ENCODE peak calls at places on chromosomes 4 and X, in ten cellular contexts. One of them, this sample, is unnamed.

GRCh38 chrX:33725556-33726232 is 406.4 kb downstream of the FAM47A start:
- DNase-seq in fibroblast of the aortic adventitia: no peak
- DNase-seq in stomach: no peak
- DNase-seq in fibroblast of lung: peak
- DNase-seq in Caco-2: no peak
- DNase-seq in BJ: no peak
- DNase-seq in tibial artery: no peak
- DNase-seq in left ventricle myocardium inferior: no peak
- DNase-seq in lower leg skin: no peak
- DNase-seq in fibroblast of mammary gland: no peak
- DNase-seq in this sample: no peak

GRCh38 chr4:156894234-156894633 is 77.4 kb downstream of the PDGFC start:
- DNase-seq in BJ: no peak
- DNase-seq in fibroblast of mammary gland: no peak
- DNase-seq in fibroblast of lung: no peak
- DNase-seq in left ventricle myocardium inferior: no peak
- DNase-seq in fibroblast of the aortic adventitia: no peak
- DNase-seq in Caco-2: no peak
- DNase-seq in lower leg skin: no peak
- DNase-seq in tibial artery: no peak
- DNase-seq in stomach: no peak
- DNase-seq in this sample: no peak

GRCh38 chr4:121053601-121054143 is 18.7 kb downstream of the NDNF start:
- DNase-seq in fibroblast of the aortic adventitia: peak
- DNase-seq in stomach: no peak
- DNase-seq in fibroblast of lung: no peak
- DNase-seq in lower leg skin: no peak
- DNase-seq in Caco-2: no peak
- DNase-seq in left ventricle myocardium inferior: peak
- DNase-seq in fibroblast of mammary gland: peak
- DNase-seq in BJ: peak
- DNase-seq in tibial artery: no peak
- DNase-seq in this sample: peak

GRCh38 chr4:38313999-38314561 is 349.9 kb upstream of the KLF3 start:
- DNase-seq in BJ: no peak
- DNase-seq in fibroblast of mammary gland: peak
- DNase-seq in fibroblast of lung: peak
- DNase-seq in stomach: no peak
- DNase-seq in tibial artery: no peak
- DNase-seq in lower leg skin: no peak
- DNase-seq in fibroblast of the aortic adventitia: peak
- DNase-seq in Caco-2: no peak
- DNase-seq in left ventricle myocardium inferior: no peak
- DNase-seq in this sample: peak

GRCh38 chrX:124344246-124344645 is 2.1 kb upstream of the SH2D1A start:
- DNase-seq in tibial artery: no peak
- DNase-seq in left ventricle myocardium inferior: no peak
- DNase-seq in lower leg skin: no peak
- DNase-seq in stomach: no peak
- DNase-seq in Caco-2: no peak
- DNase-seq in BJ: no peak
- DNase-seq in fibroblast of mammary gland: no peak
- DNase-seq in fibroblast of lung: no peak
- DNase-seq in fibroblast of the aortic adventitia: no peak
- DNase-seq in this sample: no peak

GRCh38 chr4:1720163-1720983 is 750 bp downstream of the TMEM129 start:
- DNase-seq in stomach: peak
- DNase-seq in tibial artery: no peak
- DNase-seq in Caco-2: peak
- DNase-seq in BJ: no peak
- DNase-seq in left ventricle myocardium inferior: peak
- DNase-seq in lower leg skin: no peak
- DNase-seq in fibroblast of mammary gland: peak
- DNase-seq in fibroblast of lung: peak
- DNase-seq in fibroblast of the aortic adventitia: peak
- DNase-seq in this sample: no peak

GRCh38 chr4:87498446-87498900 is 30.7 kb downstream of the SPARCL1 start:
- DNase-seq in fibroblast of lung: peak
- DNase-seq in BJ: peak
- DNase-seq in tibial artery: no peak
- DNase-seq in left ventricle myocardium inferior: no peak
- DNase-seq in stomach: no peak
- DNase-seq in Caco-2: no peak
- DNase-seq in lower leg skin: no peak
- DNase-seq in fibroblast of the aortic adventitia: peak
- DNase-seq in fibroblast of mammary gland: peak
- DNase-seq in this sample: no peak

GRCh38 chr4:125526420-125526819 is 211.7 kb downstream of the FAT4 start:
- DNase-seq in BJ: no peak
- DNase-seq in Caco-2: no peak
- DNase-seq in fibroblast of mammary gland: peak
- DNase-seq in left ventricle myocardium inferior: no peak
- DNase-seq in fibroblast of lung: no peak
- DNase-seq in fibroblast of the aortic adventitia: no peak
- DNase-seq in stomach: no peak
- DNase-seq in lower leg skin: no peak
- DNase-seq in tibial artery: no peak
- DNase-seq in this sample: no peak

GRCh38 chr4:2796261-2797187 is 3.6 kb downstream of the SH3BP2 start:
- DNase-seq in tibial artery: peak
- DNase-seq in Caco-2: no peak
- DNase-seq in stomach: peak
- DNase-seq in left ventricle myocardium inferior: no peak
- DNase-seq in lower leg skin: peak
- DNase-seq in fibroblast of the aortic adventitia: peak
- DNase-seq in fibroblast of mammary gland: no peak
- DNase-seq in fibroblast of lung: peak
- DNase-seq in BJ: peak
- DNase-seq in this sample: peak

GRCh38 chr4:13875160-13875559 is 247.6 kb upstream of the BOD1L1 start:
- DNase-seq in stomach: no peak
- DNase-seq in fibroblast of lung: no peak
- DNase-seq in BJ: no peak
- DNase-seq in lower leg skin: no peak
- DNase-seq in tibial artery: no peak
- DNase-seq in left ventricle myocardium inferior: no peak
- DNase-seq in Caco-2: no peak
- DNase-seq in fibroblast of the aortic adventitia: no peak
- DNase-seq in fibroblast of mammary gland: no peak
- DNase-seq in this sample: no peak

GRCh38 chr4:102610476-102610875 is 109.3 kb downstream of the NFKB1 start:
- DNase-seq in Caco-2: no peak
- DNase-seq in BJ: no peak
- DNase-seq in fibroblast of the aortic adventitia: no peak
- DNase-seq in fibroblast of mammary gland: no peak
- DNase-seq in tibial artery: no peak
- DNase-seq in lower leg skin: no peak
- DNase-seq in fibroblast of lung: no peak
- DNase-seq in left ventricle myocardium inferior: no peak
- DNase-seq in stomach: no peak
- DNase-seq in this sample: no peak

GRCh38 chr4:80918004-80918403 is 112.5 kb upstream of the BMP3 start:
- DNase-seq in left ventricle myocardium inferior: no peak
- DNase-seq in fibroblast of mammary gland: peak
- DNase-seq in stomach: no peak
- DNase-seq in tibial artery: no peak
- DNase-seq in fibroblast of the aortic adventitia: peak
- DNase-seq in BJ: no peak
- DNase-seq in lower leg skin: no peak
- DNase-seq in fibroblast of lung: peak
- DNase-seq in Caco-2: no peak
- DNase-seq in this sample: no peak

GRCh38 chr4:129143359-129143758 is 47.4 kb downstream of the C4orf33 start:
- DNase-seq in Caco-2: no peak
- DNase-seq in fibroblast of mammary gland: no peak
- DNase-seq in fibroblast of the aortic adventitia: no peak
- DNase-seq in stomach: no peak
- DNase-seq in tibial artery: no peak
- DNase-seq in fibroblast of lung: no peak
- DNase-seq in BJ: no peak
- DNase-seq in lower leg skin: no peak
- DNase-seq in left ventricle myocardium inferior: no peak
- DNase-seq in this sample: no peak

GRCh38 chr4:153809916-153810810 is 21.3 kb upstream of the SFRP2 start:
- DNase-seq in lower leg skin: no peak
- DNase-seq in Caco-2: no peak
- DNase-seq in fibroblast of lung: no peak
- DNase-seq in fibroblast of mammary gland: no peak
- DNase-seq in stomach: no peak
- DNase-seq in tibial artery: no peak
- DNase-seq in BJ: no peak
- DNase-seq in fibroblast of the aortic adventitia: no peak
- DNase-seq in left ventricle myocardium inferior: no peak
- DNase-seq in this sample: no peak

GRCh38 chrX:16445166-16445752 is 204.7 kb upstream of the S100G start:
- DNase-seq in tibial artery: no peak
- DNase-seq in stomach: peak
- DNase-seq in fibroblast of the aortic adventitia: peak
- DNase-seq in lower leg skin: no peak
- DNase-seq in left ventricle myocardium inferior: no peak
- DNase-seq in BJ: no peak
- DNase-seq in fibroblast of mammary gland: peak
- DNase-seq in fibroblast of lung: peak
- DNase-seq in Caco-2: peak
- DNase-seq in this sample: no peak

GRCh38 chr4:59630235-59630634 is 1569.9 kb upstream of the ADGRL3 start:
- DNase-seq in stomach: no peak
- DNase-seq in Caco-2: no peak
- DNase-seq in tibial artery: no peak
- DNase-seq in fibroblast of mammary gland: no peak
- DNase-seq in lower leg skin: no peak
- DNase-seq in fibroblast of lung: no peak
- DNase-seq in left ventricle myocardium inferior: no peak
- DNase-seq in BJ: no peak
- DNase-seq in fibroblast of the aortic adventitia: no peak
- DNase-seq in this sample: no peak

GRCh38 chr4:7763788-7764187 is 175.9 kb downstream of the AFAP1 start:
- DNase-seq in tibial artery: no peak
- DNase-seq in BJ: no peak
- DNase-seq in left ventricle myocardium inferior: no peak
- DNase-seq in fibroblast of lung: peak
- DNase-seq in Caco-2: no peak
- DNase-seq in fibroblast of mammary gland: peak
- DNase-seq in lower leg skin: no peak
- DNase-seq in stomach: no peak
- DNase-seq in fibroblast of the aortic adventitia: no peak
- DNase-seq in this sample: no peak

GRCh38 chr4:175456131-175456530 is 355.9 kb downstream of the GPM6A start:
- DNase-seq in left ventricle myocardium inferior: no peak
- DNase-seq in fibroblast of mammary gland: peak
- DNase-seq in fibroblast of the aortic adventitia: no peak
- DNase-seq in stomach: no peak
- DNase-seq in lower leg skin: no peak
- DNase-seq in tibial artery: no peak
- DNase-seq in Caco-2: no peak
- DNase-seq in fibroblast of lung: no peak
- DNase-seq in BJ: no peak
- DNase-seq in this sample: no peak

GRCh38 chr4:40150932-40151331 is 45.9 kb upstream of the RHOH start:
- DNase-seq in fibroblast of lung: no peak
- DNase-seq in tibial artery: no peak
- DNase-seq in fibroblast of mammary gland: no peak
- DNase-seq in stomach: no peak
- DNase-seq in BJ: no peak
- DNase-seq in lower leg skin: no peak
- DNase-seq in left ventricle myocardium inferior: no peak
- DNase-seq in fibroblast of the aortic adventitia: no peak
- DNase-seq in Caco-2: no peak
- DNase-seq in this sample: no peak

GRCh38 chrX:69884210-69884609 is 165.5 kb downstream of the AWAT2 start:
- DNase-seq in tibial artery: no peak
- DNase-seq in fibroblast of lung: no peak
- DNase-seq in lower leg skin: no peak
- DNase-seq in fibroblast of the aortic adventitia: no peak
- DNase-seq in Caco-2: no peak
- DNase-seq in BJ: no peak
- DNase-seq in left ventricle myocardium inferior: no peak
- DNase-seq in stomach: no peak
- DNase-seq in fibroblast of mammary gland: no peak
- DNase-seq in this sample: no peak

GRCh38 chr4:54227261-54228063 is 1.6 kb upstream of the PDGFRA start:
- DNase-seq in Caco-2: peak
- DNase-seq in BJ: no peak
- DNase-seq in left ventricle myocardium inferior: no peak
- DNase-seq in fibroblast of lung: peak
- DNase-seq in fibroblast of mammary gland: peak
- DNase-seq in lower leg skin: peak
- DNase-seq in fibroblast of the aortic adventitia: peak
- DNase-seq in stomach: no peak
- DNase-seq in tibial artery: peak
- DNase-seq in this sample: peak
- H3K4me3 ChIP-seq in Caco-2: peak
- H3K4me3 ChIP-seq in BJ: peak
- H3K4me3 ChIP-seq in left ventricle myocardium inferior: peak
- H3K4me3 ChIP-seq in fibroblast of lung: peak
- H3K4me3 ChIP-seq in fibroblast of mammary gland: peak
- H3K4me3 ChIP-seq in lower leg skin: no peak
- H3K4me3 ChIP-seq in fibroblast of the aortic adventitia: peak
- H3K4me3 ChIP-seq in stomach: peak
- H3K4me3 ChIP-seq in tibial artery: peak
- H3K4me3 ChIP-seq in this sample: peak

GRCh38 chr4:56435001-56435747 is at the start of gene PPAT:
- DNase-seq in tibial artery: peak
- DNase-seq in BJ: peak
- DNase-seq in Caco-2: peak
- DNase-seq in lower leg skin: peak
- DNase-seq in fibroblast of lung: peak
- DNase-seq in fibroblast of the aortic adventitia: peak
- DNase-seq in left ventricle myocardium inferior: peak
- DNase-seq in stomach: peak
- DNase-seq in fibroblast of mammary gland: peak
- DNase-seq in this sample: peak
- TF ChIP-seq CTCF in tibial artery: peak
- TF ChIP-seq CTCF in BJ: peak
- TF ChIP-seq CTCF in Caco-2: peak
- TF ChIP-seq CTCF in lower leg skin: no peak
- TF ChIP-seq CTCF in fibroblast of lung: peak
- TF ChIP-seq CTCF in fibroblast of the aortic adventitia: peak
- TF ChIP-seq CTCF in left ventricle myocardium inferior: peak
- TF ChIP-seq CTCF in stomach: no peak
- TF ChIP-seq CTCF in fibroblast of mammary gland: no peak
- TF ChIP-seq CTCF in this sample: peak

GRCh38 chr4:560061-560460 is 16.0 kb downstream of the TMEM271 start:
- DNase-seq in fibroblast of mammary gland: no peak
- DNase-seq in left ventricle myocardium inferior: no peak
- DNase-seq in fibroblast of the aortic adventitia: no peak
- DNase-seq in BJ: no peak
- DNase-seq in Caco-2: no peak
- DNase-seq in lower leg skin: no peak
- DNase-seq in tibial artery: no peak
- DNase-seq in stomach: no peak
- DNase-seq in fibroblast of lung: no peak
- DNase-seq in this sample: no peak
- H3K4me3 ChIP-seq in fibroblast of mammary gland: no peak
- H3K4me3 ChIP-seq in left ventricle myocardium inferior: no peak
- H3K4me3 ChIP-seq in fibroblast of the aortic adventitia: no peak
- H3K4me3 ChIP-seq in BJ: no peak
- H3K4me3 ChIP-seq in Caco-2: no peak
- H3K4me3 ChIP-seq in lower leg skin: no peak
- H3K4me3 ChIP-seq in tibial artery: no peak
- H3K4me3 ChIP-seq in stomach: no peak
- H3K4me3 ChIP-seq in fibroblast of lung: no peak
- H3K4me3 ChIP-seq in this sample: no peak

GRCh38 chr4:139401368-139401767 is 52.6 kb upstream of the RAB33B start:
- DNase-seq in Caco-2: no peak
- DNase-seq in stomach: no peak
- DNase-seq in lower leg skin: no peak
- DNase-seq in fibroblast of mammary gland: no peak
- DNase-seq in BJ: no peak
- DNase-seq in left ventricle myocardium inferior: no peak
- DNase-seq in tibial artery: no peak
- DNase-seq in fibroblast of lung: no peak
- DNase-seq in fibroblast of the aortic adventitia: no peak
- DNase-seq in this sample: no peak

GRCh38 chr4:139403457-139403856 is 50.5 kb upstream of the RAB33B start:
- DNase-seq in fibroblast of mammary gland: no peak
- DNase-seq in Caco-2: no peak
- DNase-seq in stomach: no peak
- DNase-seq in fibroblast of the aortic adventitia: no peak
- DNase-seq in left ventricle myocardium inferior: no peak
- DNase-seq in fibroblast of lung: no peak
- DNase-seq in BJ: no peak
- DNase-seq in tibial artery: no peak
- DNase-seq in lower leg skin: no peak
- DNase-seq in this sample: no peak
- TF ChIP-seq CTCF in fibroblast of mammary gland: no peak
- TF ChIP-seq CTCF in Caco-2: no peak
- TF ChIP-seq CTCF in stomach: no peak
- TF ChIP-seq CTCF in fibroblast of the aortic adventitia: no peak
- TF ChIP-seq CTCF in left ventricle myocardium inferior: no peak
- TF ChIP-seq CTCF in fibroblast of lung: no peak
- TF ChIP-seq CTCF in BJ: no peak
- TF ChIP-seq CTCF in tibial artery: no peak
- TF ChIP-seq CTCF in lower leg skin: no peak
- TF ChIP-seq CTCF in this sample: no peak

This sample was measured in HFF-Myc.